ENCODE peak calls at places on chromosomes 11 and 22, in five cellular contexts. One of them, this sample, is unnamed.

GRCh38 chr11:64007629-64008282 is 21.5 kb downstream of the OTUB1 start:
- DNase-seq in neural progenitor cell: peak; percentile 87
- DNase-seq in psoas muscle: peak; percentile 86
- DNase-seq in mesothelial cell of epicardium: no peak
- DNase-seq in heart left ventricle: peak; percentile 86
- DNase-seq in this sample: peak; percentile 73

GRCh38 chr11:120521176-120521575 is 9.6 kb downstream of the GRIK4 start:
- DNase-seq in heart left ventricle: no peak
- DNase-seq in mesothelial cell of epicardium: no peak
- DNase-seq in neural progenitor cell: no peak
- DNase-seq in psoas muscle: no peak
- DNase-seq in this sample: no peak

GRCh38 chr22:19090183-19090582 is 32.0 kb downstream of the DGCR2 start:
- DNase-seq in neural progenitor cell: no peak
- DNase-seq in heart left ventricle: no peak
- DNase-seq in mesothelial cell of epicardium: no peak
- DNase-seq in psoas muscle: no peak
- DNase-seq in this sample: no peak

GRCh38 chr22:38513063-38513462 is 7.0 kb upstream of the DDX17 start:
- DNase-seq in neural progenitor cell: peak; percentile 46
- DNase-seq in heart left ventricle: no peak
- DNase-seq in psoas muscle: no peak
- DNase-seq in mesothelial cell of epicardium: no peak
- DNase-seq in this sample: peak; percentile 43

GRCh38 chr22:39653787-39654077 is 83.2 kb downstream of the CACNA1I start:
- DNase-seq in mesothelial cell of epicardium: no peak
- DNase-seq in neural progenitor cell: no peak
- DNase-seq in psoas muscle: no peak
- DNase-seq in heart left ventricle: no peak
- DNase-seq in this sample: no peak

GRCh38 chr11:40032331-40032730 is 1427.1 kb downstream of the LRRC4C start:
- DNase-seq in neural progenitor cell: no peak
- DNase-seq in heart left ventricle: no peak
- DNase-seq in psoas muscle: no peak
- DNase-seq in mesothelial cell of epicardium: no peak
- DNase-seq in this sample: no peak

GRCh38 chr11:19519912-19520641 is 192.6 kb upstream of the NAV2 start:
- DNase-seq in heart left ventricle: peak; percentile 34
- DNase-seq in mesothelial cell of epicardium: no peak
- DNase-seq in psoas muscle: no peak
- DNase-seq in neural progenitor cell: peak; percentile 59
- DNase-seq in this sample: no peak

GRCh38 chr22:20249797-20250354 is 18.2 kb downstream of the RTN4R start:
- DNase-seq in heart left ventricle: peak; percentile 39
- DNase-seq in neural progenitor cell: no peak
- DNase-seq in psoas muscle: peak; percentile 53
- DNase-seq in mesothelial cell of epicardium: no peak
- DNase-seq in this sample: no peak

GRCh38 chr11:76408171-76408965 is 27.2 kb downstream of the GVQW3 start:
- DNase-seq in neural progenitor cell: no peak
- DNase-seq in mesothelial cell of epicardium: no peak
- DNase-seq in heart left ventricle: no peak
- DNase-seq in psoas muscle: no peak
- DNase-seq in this sample: no peak

GRCh38 chr11:107592813-107593212 is 1.9 kb downstream of the ELMOD1 start:
- DNase-seq in neural progenitor cell: peak; percentile 48
- DNase-seq in mesothelial cell of epicardium: no peak
- DNase-seq in heart left ventricle: no peak
- DNase-seq in psoas muscle: no peak
- DNase-seq in this sample: no peak

GRCh38 chr22:36277482-36278291 is 24.8 kb downstream of the APOL1 start:
- DNase-seq in mesothelial cell of epicardium: no peak
- DNase-seq in psoas muscle: peak; percentile 58
- DNase-seq in heart left ventricle: peak; percentile 57
- DNase-seq in neural progenitor cell: peak; percentile 78
- DNase-seq in this sample: peak; percentile 64

GRCh38 chr22:48780597-48781277 is 1046.9 kb downstream of the BRD1 start:
- DNase-seq in neural progenitor cell: no peak
- DNase-seq in psoas muscle: no peak
- DNase-seq in heart left ventricle: no peak
- DNase-seq in mesothelial cell of epicardium: no peak
- DNase-seq in this sample: no peak

GRCh38 chr11:68581439-68581838 is 102.9 kb upstream of the GAL start:
- DNase-seq in neural progenitor cell: no peak
- DNase-seq in psoas muscle: peak; percentile 29
- DNase-seq in mesothelial cell of epicardium: no peak
- DNase-seq in heart left ventricle: peak; percentile 75
- DNase-seq in this sample: no peak

GRCh38 chr22:31347251-31348008 is 1.3 kb upstream of the PATZ1 start:
- DNase-seq in heart left ventricle: peak; percentile 77
- DNase-seq in neural progenitor cell: peak; percentile 80
- DNase-seq in psoas muscle: peak; percentile 64
- DNase-seq in mesothelial cell of epicardium: no peak
- DNase-seq in this sample: peak; percentile 54

GRCh38 chr11:65182258-65183170 is 786 bp downstream of the CAPN1 start:
- DNase-seq in heart left ventricle: peak; percentile 60
- DNase-seq in psoas muscle: no peak
- DNase-seq in neural progenitor cell: peak; percentile 65
- DNase-seq in mesothelial cell of epicardium: no peak
- DNase-seq in this sample: peak; percentile 35

GRCh38 chr22:17205432-17205831 is 13.8 kb downstream of the ADA2 start:
- DNase-seq in heart left ventricle: no peak
- DNase-seq in neural progenitor cell: no peak
- DNase-seq in psoas muscle: no peak
- DNase-seq in mesothelial cell of epicardium: no peak
- DNase-seq in this sample: no peak

GRCh38 chr22:19891350-19892248 is 36.9 kb upstream of the GNB1L start:
- DNase-seq in psoas muscle: no peak
- DNase-seq in heart left ventricle: no peak
- DNase-seq in mesothelial cell of epicardium: no peak
- DNase-seq in neural progenitor cell: peak; percentile 95
- DNase-seq in this sample: peak; percentile 65

GRCh38 chr11:93775289-93775688 is 8.8 kb upstream of the MED17 start:
- DNase-seq in mesothelial cell of epicardium: no peak
- DNase-seq in psoas muscle: no peak
- DNase-seq in heart left ventricle: no peak
- DNase-seq in neural progenitor cell: peak; percentile 45
- DNase-seq in this sample: peak; percentile 13

GRCh38 chr11:74639533-74639932 is 47.2 kb downstream of the POLD3 start:
- DNase-seq in mesothelial cell of epicardium: no peak
- DNase-seq in psoas muscle: no peak
- DNase-seq in neural progenitor cell: no peak
- DNase-seq in heart left ventricle: no peak
- DNase-seq in this sample: no peak

GRCh38 chr22:44444341-44445306 is 53.4 kb downstream of the RTL6 start:
- DNase-seq in psoas muscle: no peak
- DNase-seq in mesothelial cell of epicardium: no peak
- DNase-seq in neural progenitor cell: peak; percentile 53
- DNase-seq in heart left ventricle: no peak
- DNase-seq in this sample: no peak

GRCh38 chr11:11998091-11998781 is 10.2 kb downstream of the DKK3 start:
- DNase-seq in mesothelial cell of epicardium: no peak
- DNase-seq in heart left ventricle: no peak
- DNase-seq in psoas muscle: no peak
- DNase-seq in neural progenitor cell: no peak
- DNase-seq in this sample: no peak

GRCh38 chr11:21144556-21144955 is 475.2 kb downstream of the NELL1 start:
- DNase-seq in neural progenitor cell: no peak
- DNase-seq in mesothelial cell of epicardium: no peak
- DNase-seq in heart left ventricle: no peak
- DNase-seq in psoas muscle: no peak
- DNase-seq in this sample: no peak

GRCh38 chr22:19287076-19287724 is 4.3 kb downstream of the CLTCL1 start:
- DNase-seq in psoas muscle: peak; percentile 43
- DNase-seq in heart left ventricle: no peak
- DNase-seq in neural progenitor cell: peak; percentile 62
- DNase-seq in mesothelial cell of epicardium: no peak
- DNase-seq in this sample: no peak

GRCh38 chr11:96306933-96307747 is 35.9 kb downstream of the MAML2 start:
- DNase-seq in neural progenitor cell: peak; percentile 42
- DNase-seq in heart left ventricle: peak; percentile 88
- DNase-seq in psoas muscle: peak; percentile 60
- DNase-seq in mesothelial cell of epicardium: peak; percentile 61
- DNase-seq in this sample: peak; percentile 60

GRCh38 chr11:12175694-12176241 is 65.4 kb downstream of the MICAL2 start:
- DNase-seq in psoas muscle: no peak
- DNase-seq in heart left ventricle: no peak
- DNase-seq in mesothelial cell of epicardium: no peak
- DNase-seq in neural progenitor cell: no peak
- DNase-seq in this sample: no peak

GRCh38 chr22:36333632-36334031 is 54.1 kb downstream of the MYH9 start:
- DNase-seq in neural progenitor cell: no peak
- DNase-seq in heart left ventricle: no peak
- DNase-seq in mesothelial cell of epicardium: no peak
- DNase-seq in psoas muscle: no peak
- DNase-seq in this sample: no peak

GRCh38 chr11:12185914-12186313 is 75.5 kb downstream of the MICAL2 start:
- DNase-seq in neural progenitor cell: peak; percentile 59
- DNase-seq in heart left ventricle: no peak
- DNase-seq in mesothelial cell of epicardium: no peak
- DNase-seq in psoas muscle: no peak
- DNase-seq in this sample: no peak

GRCh38 chr11:8905528-8906165 is 5.3 kb upstream of the AKIP1 start:
- DNase-seq in heart left ventricle: no peak
- DNase-seq in mesothelial cell of epicardium: no peak
- DNase-seq in neural progenitor cell: no peak
- DNase-seq in psoas muscle: no peak
- DNase-seq in this sample: no peak

GRCh38 chr11:83711035-83711630 is 425.0 kb upstream of the CCDC90B start:
- DNase-seq in psoas muscle: no peak
- DNase-seq in neural progenitor cell: no peak
- DNase-seq in heart left ventricle: no peak
- DNase-seq in mesothelial cell of epicardium: no peak
- DNase-seq in this sample: no peak
- TF ChIP-seq CTCF in psoas muscle: no peak
- TF ChIP-seq CTCF in neural progenitor cell: no peak
- TF ChIP-seq CTCF in heart left ventricle: no peak
- TF ChIP-seq CTCF in mesothelial cell of epicardium: no peak
- TF ChIP-seq CTCF in this sample: no peak

DNA sequence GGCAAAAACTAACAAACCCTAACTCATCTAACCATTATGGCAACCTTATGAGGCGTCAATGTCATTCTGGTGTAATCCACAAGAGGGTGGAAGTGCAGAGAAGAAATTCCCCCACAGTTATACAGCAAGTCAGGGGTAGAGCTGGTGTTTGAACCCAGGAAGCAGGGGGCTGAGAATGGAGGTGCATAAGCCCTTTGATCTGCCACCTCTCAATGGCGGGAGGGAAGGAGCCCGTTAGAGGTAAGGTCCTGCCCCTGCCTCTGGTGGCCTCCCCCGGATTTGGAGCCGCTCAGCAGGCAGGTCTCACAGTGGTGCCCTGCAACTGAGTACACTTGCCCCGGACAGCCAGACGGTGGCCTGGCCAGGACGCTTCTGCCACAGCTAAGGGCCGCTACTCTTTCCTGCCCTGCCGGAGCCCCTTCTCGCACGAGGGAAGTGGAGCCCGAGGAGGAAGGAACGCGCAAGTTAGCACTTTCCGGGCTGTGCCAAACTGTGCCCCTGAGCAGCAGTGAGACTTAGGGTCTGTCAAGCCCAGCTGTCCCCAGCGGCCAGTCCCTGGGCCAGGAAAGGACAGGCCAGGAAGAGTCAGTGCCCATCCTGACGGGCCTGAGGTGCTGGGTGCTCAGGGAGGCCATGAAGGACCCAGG is 1.1 kb downstream of the FXYD2 start:
- DNase-seq in mesothelial cell of epicardium: no peak
- DNase-seq in psoas muscle: no peak
- DNase-seq in heart left ventricle: peak; percentile 46
- DNase-seq in neural progenitor cell: peak; percentile 39
- DNase-seq in this sample: no peak
- TF ChIP-seq CTCF in mesothelial cell of epicardium: peak; percentile 20
- TF ChIP-seq CTCF in psoas muscle: no peak
- TF ChIP-seq CTCF in heart left ventricle: no peak
- TF ChIP-seq CTCF in neural progenitor cell: peak; percentile 42
- TF ChIP-seq CTCF in this sample: no peak

GRCh38 chr11:87878373-87878779 is 296.9 kb downstream of the RAB38 start:
- DNase-seq in neural progenitor cell: peak; percentile 50
- DNase-seq in mesothelial cell of epicardium: no peak
- DNase-seq in psoas muscle: no peak
- DNase-seq in heart left ventricle: no peak
- DNase-seq in this sample: peak; percentile 9
- TF ChIP-seq CTCF in neural progenitor cell: peak; percentile 69
- TF ChIP-seq CTCF in mesothelial cell of epicardium: peak; percentile 35
- TF ChIP-seq CTCF in psoas muscle: no peak
- TF ChIP-seq CTCF in heart left ventricle: no peak
- TF ChIP-seq CTCF in this sample: peak; percentile 47

GRCh38 chr11:61769169-61769920 is 16.9 kb downstream of the MYRF start:
- DNase-seq in heart left ventricle: no peak
- DNase-seq in neural progenitor cell: peak; percentile 63
- DNase-seq in mesothelial cell of epicardium: no peak
- DNase-seq in psoas muscle: no peak
- DNase-seq in this sample: no peak
- TF ChIP-seq CTCF in heart left ventricle: no peak
- TF ChIP-seq CTCF in neural progenitor cell: peak; percentile 42
- TF ChIP-seq CTCF in mesothelial cell of epicardium: peak; percentile 34
- TF ChIP-seq CTCF in psoas muscle: no peak
- TF ChIP-seq CTCF in this sample: peak; percentile 37

GRCh38 chr11:112354364-112354763 is 93.7 kb upstream of the PLET1 start:
- DNase-seq in mesothelial cell of epicardium: no peak
- DNase-seq in neural progenitor cell: no peak
- DNase-seq in heart left ventricle: no peak
- DNase-seq in psoas muscle: no peak
- DNase-seq in this sample: no peak

GRCh38 chr11:112352907-112353306 is 92.2 kb upstream of the PLET1 start:
- DNase-seq in psoas muscle: no peak
- DNase-seq in neural progenitor cell: no peak
- DNase-seq in heart left ventricle: no peak
- DNase-seq in mesothelial cell of epicardium: no peak
- DNase-seq in this sample: no peak

GRCh38 chr11:112357488-112357887 is 96.8 kb upstream of the PLET1 start:
- DNase-seq in neural progenitor cell: no peak
- DNase-seq in psoas muscle: no peak
- DNase-seq in mesothelial cell of epicardium: no peak
- DNase-seq in heart left ventricle: no peak
- DNase-seq in this sample: no peak

GRCh38 chr11:112361396-112361795 is 100.7 kb upstream of the PLET1 start:
- DNase-seq in mesothelial cell of epicardium: no peak
- DNase-seq in neural progenitor cell: no peak
- DNase-seq in heart left ventricle: no peak
- DNase-seq in psoas muscle: no peak
- DNase-seq in this sample: no peak

DNA sequence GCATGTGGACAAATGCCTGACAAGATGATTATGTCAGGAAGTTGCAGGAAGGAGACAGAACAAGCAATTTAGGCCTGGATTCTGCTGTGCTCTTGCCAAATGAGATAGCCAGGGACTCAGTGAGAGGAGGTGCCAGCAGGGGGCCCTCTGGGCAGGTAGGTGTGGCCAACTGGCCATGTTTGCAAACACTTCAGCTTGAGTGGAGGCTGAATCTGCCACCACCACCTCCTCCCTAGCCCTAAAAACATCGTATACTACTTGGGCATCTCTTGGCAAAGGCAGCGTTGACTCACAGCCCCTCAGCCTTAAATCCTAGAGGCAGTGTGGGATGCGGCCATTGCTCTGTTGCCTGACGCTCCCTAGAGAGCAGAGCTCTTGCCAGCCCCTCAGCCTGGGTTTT is 95.1 kb upstream of the PLET1 start:
- DNase-seq in mesothelial cell of epicardium: no peak
- DNase-seq in psoas muscle: no peak
- DNase-seq in heart left ventricle: no peak
- DNase-seq in neural progenitor cell: peak; percentile 51
- DNase-seq in this sample: peak; percentile 27
- TF ChIP-seq CTCF in mesothelial cell of epicardium: no peak
- TF ChIP-seq CTCF in psoas muscle: no peak
- TF ChIP-seq CTCF in heart left ventricle: no peak
- TF ChIP-seq CTCF in neural progenitor cell: peak; percentile 22
- TF ChIP-seq CTCF in this sample: no peak

GRCh38 chr22:22099833-22100812 is 117.5 kb upstream of the TOP3B start:
- DNase-seq in heart left ventricle: no peak
- DNase-seq in mesothelial cell of epicardium: no peak
- DNase-seq in psoas muscle: no peak
- DNase-seq in neural progenitor cell: peak; percentile 38
- DNase-seq in this sample: no peak
- TF ChIP-seq CTCF in heart left ventricle: no peak
- TF ChIP-seq CTCF in mesothelial cell of epicardium: no peak
- TF ChIP-seq CTCF in psoas muscle: no peak
- TF ChIP-seq CTCF in neural progenitor cell: peak; percentile 49
- TF ChIP-seq CTCF in this sample: no peak

This sample was measured in endothelial cell.